ENCODE peak calls at places on chromosomes 6 and 20, in eight cellular contexts. G, E, I, U, L, N, W and D are unnamed samples.
A peak's percentile ranks its signal among the peaks of the same experiment; 100 is the strongest.

GRCh38 chr6:170227996-170228550 is 62.8 kb downstream of the DLL1 start:
- DNase-seq in N (no peak), E (no peak), G (no peak), I (no peak), L (no peak), U (no peak), W (no peak), D (no peak)

GRCh38 chr6:37821449-37821848 is 1.9 kb downstream of the ZFAND3 start:
- DNase-seq in N (no peak), L (no peak), E (no peak), G (no peak), I (no peak), U (no peak), W (no peak), D (no peak)

GRCh38 chr6:126664271-126664670 is 324.4 kb downstream of the CENPW start:
- DNase-seq in U (no peak), E (no peak), W (no peak), N (no peak), G (no peak), I (no peak), L (no peak), D (no peak)

GRCh38 chr6:106163446-106163965 is 77.4 kb downstream of the PRDM1 start:
- DNase-seq in L (no peak), I (peak; percentile 23), W (peak; percentile 62), G (no peak), E (no peak), N (no peak), U (peak; percentile 27), D (no peak)

GRCh38 chr6:149435919-149436586 is 36.0 kb downstream of the SUMO4 start:
- DNase-seq in E (no peak), N (no peak), U (no peak), W (no peak), G (no peak), L (no peak), I (no peak), D (no peak)

GRCh38 chr20:35055445-35056276 is 36.9 kb downstream of the TRPC4AP start:
- DNase-seq in L (no peak), W (no peak), U (no peak), E (no peak), G (no peak), N (no peak), I (no peak), D (no peak)

GRCh38 chr6:112311950-112312547 is 35.1 kb upstream of the RFPL4B start:
- DNase-seq in N (no peak), L (no peak), I (no peak), W (no peak), U (no peak), E (no peak), G (no peak), D (no peak)

GRCh38 chr6:127328043-127328442 is 15.4 kb downstream of the ECHDC1 start:
- DNase-seq in L (no peak), I (no peak), N (no peak), U (no peak), W (no peak), E (no peak), G (no peak), D (no peak)

GRCh38 chr6:45917439-45917838 is 98.2 kb downstream of the CLIC5 start:
- DNase-seq in I (no peak), U (no peak), E (no peak), N (no peak), L (no peak), G (no peak), W (no peak), D (no peak)

GRCh38 chr20:2874456-2874855 is 1.2 kb downstream of the PTPRA start:
- DNase-seq in I (no peak), W (no peak), L (no peak), G (no peak), N (no peak), E (no peak), U (no peak), D (no peak)

GRCh38 chr6:41568585-41569384 is 22.6 kb downstream of the FOXP4 start:
- DNase-seq in W (no peak), E (peak; percentile 38), G (no peak), N (no peak), I (no peak), L (no peak), U (no peak), D (no peak)

GRCh38 chr6:116265081-116265829 is 11.4 kb upstream of the TSPYL4 start:
- DNase-seq in N (peak; percentile 59), U (peak; percentile 56), E (peak; percentile 50), W (no peak), I (no peak), L (no peak), G (no peak), D (no peak)

GRCh38 chr6:116267879-116268588 is 11.7 kb downstream of the TSPYL1 start:
- DNase-seq in E (no peak), N (no peak), W (no peak), L (no peak), G (no peak), I (no peak), U (no peak), D (no peak)

GRCh38 chr6:116266803-116267202 is 12.9 kb downstream of the TSPYL1 start:
- DNase-seq in E (no peak), I (no peak), U (no peak), W (no peak), G (no peak), N (no peak), L (no peak), D (no peak)

GRCh38 chr6:116271309-116271708 is 8.4 kb downstream of the TSPYL1 start:
- DNase-seq in U (no peak), G (no peak), W (no peak), E (no peak), N (no peak), L (no peak), I (no peak), D (no peak)

DNA sequence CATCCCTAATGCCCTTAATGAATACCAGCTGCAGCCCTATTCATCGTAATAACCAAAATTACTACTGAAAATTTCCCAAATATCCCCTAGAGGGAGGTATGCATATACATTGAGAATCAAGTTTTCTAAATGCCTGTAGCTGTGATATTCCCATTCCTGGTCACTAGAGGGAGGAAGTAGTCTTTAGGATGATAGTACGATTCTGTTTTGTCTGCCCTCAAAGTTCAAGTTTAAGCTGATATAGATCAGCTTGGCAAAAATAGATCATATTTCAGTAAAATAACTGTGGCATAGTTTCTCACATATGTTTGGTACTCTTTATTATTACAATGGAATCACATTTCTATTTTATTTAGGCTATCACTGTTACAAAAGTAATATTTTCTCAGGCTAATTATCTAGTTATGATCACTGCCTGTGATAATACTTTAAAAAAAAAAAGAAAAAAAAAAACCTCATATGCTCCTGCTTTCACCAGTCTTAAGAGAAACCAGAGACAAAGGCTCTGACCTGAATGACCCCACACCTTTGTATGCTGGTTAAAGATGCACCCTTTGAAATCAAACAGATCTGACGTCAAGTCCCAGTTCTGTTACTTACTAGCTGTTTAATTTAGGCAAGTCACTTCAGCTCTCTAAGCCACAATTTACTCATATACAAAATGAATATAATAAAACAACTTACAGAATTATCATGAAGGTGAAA is 11.0 kb downstream of the TSPYL1 start:
- DNase-seq in W (no peak), I (no peak), U (no peak), N (no peak), E (no peak), G (no peak), L (no peak), D (no peak)
- H3K27ac ChIP-seq in W (no peak overlapping the region), I (no peak overlapping the region), U (no peak overlapping the region), N (no peak overlapping the region), E (no peak overlapping the region), G (no peak overlapping the region), L (no peak overlapping the region), D (peak overlapping the region; percentile 10)

DNA sequence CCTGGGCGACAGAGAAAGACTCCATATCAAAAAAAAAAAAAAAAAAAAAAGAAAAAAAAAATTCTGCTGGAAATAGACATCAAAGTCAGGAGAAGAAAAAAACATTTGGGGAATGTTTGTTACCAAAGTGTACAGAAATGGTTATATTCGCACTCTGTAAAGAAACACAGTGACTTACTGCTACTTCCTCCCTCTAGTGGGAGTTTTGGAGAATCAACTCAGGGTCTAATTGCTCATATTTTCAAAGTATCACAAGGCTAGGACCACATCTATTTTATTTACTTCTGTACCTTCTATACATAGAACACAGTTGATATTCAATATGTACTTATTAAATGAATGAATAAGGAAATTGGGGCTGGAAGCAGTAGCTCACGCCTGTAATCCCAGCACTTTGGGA is 24.4 kb downstream of the ARG1 start:
- DNase-seq in N (no peak), L (no peak), I (no peak), U (no peak), E (no peak), W (no peak), G (no peak), D (no peak)
- TF ChIP-seq CTCF in N (peak; percentile 14), L (no peak), I (no peak), U (peak; percentile 13), E (peak; percentile 30), W (peak; percentile 53), G (no peak), D (peak; percentile 24)

GRCh38 chr6:155128971-155129370 is 133.9 kb downstream of the TIAM2 start:
- DNase-seq in L (no peak), N (no peak), G (no peak), W (no peak), I (no peak), U (no peak), E (no peak), D (no peak)

GRCh38 chr6:155123520-155123919 is 128.4 kb downstream of the TIAM2 start:
- DNase-seq in I (no peak), U (no peak), W (no peak), E (no peak), G (no peak), L (no peak), N (no peak), D (no peak)

GRCh38 chr6:155125916-155126315 is 130.8 kb downstream of the TIAM2 start:
- DNase-seq in E (no peak), I (no peak), W (no peak), G (no peak), N (no peak), L (no peak), U (no peak), D (no peak)

GRCh38 chr6:155129744-155130143 is 134.1 kb upstream of the CLDN20 start:
- DNase-seq in E (no peak), G (no peak), I (no peak), N (no peak), L (no peak), W (no peak), U (no peak), D (no peak)

DNA sequence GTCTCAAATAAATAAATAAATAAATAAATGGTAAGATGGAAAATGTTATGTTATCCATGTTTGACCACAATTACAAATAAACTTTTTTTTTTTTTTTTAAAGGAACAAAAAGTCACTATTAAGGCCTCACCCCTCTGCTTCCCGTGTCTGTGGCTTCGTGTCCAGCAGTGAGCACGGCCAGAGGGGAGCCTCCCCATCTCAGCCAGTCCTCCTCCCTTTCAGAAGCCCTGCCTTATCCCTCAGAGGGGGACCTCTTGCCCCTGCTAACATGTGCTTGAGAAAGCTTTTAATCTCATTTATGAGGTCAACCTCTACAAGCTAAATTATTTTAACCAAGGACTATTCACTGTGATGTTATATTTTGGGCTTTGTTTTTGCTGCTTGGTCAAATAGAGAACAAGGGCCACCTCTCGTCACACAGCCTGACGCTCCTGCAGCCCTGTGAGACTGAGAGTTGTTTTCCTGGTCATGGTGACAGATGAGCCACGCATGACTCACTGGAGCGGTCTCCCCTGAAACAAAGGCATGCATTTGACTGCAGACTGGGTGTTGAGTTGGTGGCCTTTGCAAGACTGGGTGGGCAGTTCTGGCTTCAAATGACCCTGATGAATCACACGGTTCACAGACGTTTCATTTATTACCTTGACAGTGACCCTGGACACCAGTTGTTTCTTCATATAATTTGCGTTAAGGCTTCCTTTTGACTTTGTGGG is 131.8 kb downstream of the TIAM2 start:
- DNase-seq in I (peak; percentile 57), E (no peak), U (no peak), G (peak; percentile 20), W (peak; percentile 84), L (no peak), N (no peak), D (no peak)
- H3K27ac ChIP-seq in I (no peak overlapping the region), E (no peak overlapping the region), U (no peak overlapping the region), G (no peak overlapping the region), W (peak overlapping the region; percentile 28), L (no peak overlapping the region), N (no peak overlapping the region), D (no peak overlapping the region)

GRCh38 chr6:158518196-158519127 is 41.4 kb upstream of the TMEM181 start:
- DNase-seq in E (peak; percentile 30), I (peak; percentile 32), U (peak; percentile 37), N (peak; percentile 73), G (no peak), L (no peak), W (peak; percentile 63), D (peak; percentile 40)
- TF ChIP-seq CTCF in E (peak; percentile 62), I (peak; percentile 32), U (peak; percentile 48), N (peak; percentile 36), G (peak; percentile 39), L (peak; percentile 44), W (peak; percentile 71), D (peak; percentile 34)